ENCODE peak calls at places on chromosome 10, in ten cellular contexts. One of them, this sample, is unnamed.
A peak's percentile ranks its signal among the peaks of the same experiment; 100 is the strongest.

GRCh38 chr10:90579602-90580242 is 278.1 kb downstream of the HTR7 start:
- DNase-seq in breast epithelium: no peak
- DNase-seq in keratinocyte: no peak
- DNase-seq in GM23248: peak; percentile 5
- DNase-seq in A673: no peak
- DNase-seq in SK-N-MC: no peak
- DNase-seq in cardiac muscle cell: peak; percentile 64
- DNase-seq in neural progenitor cell: peak; percentile 49
- DNase-seq in colonic mucosa: no peak
- DNase-seq in mammary epithelial cell: peak; percentile 71
- DNase-seq in this sample: no peak

GRCh38 chr10:120776442-120776841 is 74.7 kb upstream of the WDR11 start:
- DNase-seq in A673: no peak
- DNase-seq in mammary epithelial cell: no peak
- DNase-seq in SK-N-MC: no peak
- DNase-seq in neural progenitor cell: no peak
- DNase-seq in GM23248: no peak
- DNase-seq in cardiac muscle cell: no peak
- DNase-seq in keratinocyte: no peak
- DNase-seq in colonic mucosa: no peak
- DNase-seq in breast epithelium: no peak
- DNase-seq in this sample: no peak

GRCh38 chr10:68082815-68083395 is 7.8 kb upstream of the HERC4 start:
- DNase-seq in A673: peak; percentile 66
- DNase-seq in cardiac muscle cell: peak; percentile 56
- DNase-seq in colonic mucosa: no peak
- DNase-seq in neural progenitor cell: no peak
- DNase-seq in GM23248: peak; percentile 72
- DNase-seq in keratinocyte: no peak
- DNase-seq in SK-N-MC: no peak
- DNase-seq in breast epithelium: no peak
- DNase-seq in mammary epithelial cell: no peak
- DNase-seq in this sample: no peak

GRCh38 chr10:35453855-35454532 is 117.7 kb downstream of the CCNY start:
- DNase-seq in breast epithelium: no peak
- DNase-seq in cardiac muscle cell: peak; percentile 77
- DNase-seq in keratinocyte: no peak
- DNase-seq in mammary epithelial cell: peak; percentile 73
- DNase-seq in SK-N-MC: no peak
- DNase-seq in GM23248: peak; percentile 88
- DNase-seq in colonic mucosa: no peak
- DNase-seq in A673: peak; percentile 42
- DNase-seq in neural progenitor cell: no peak
- DNase-seq in this sample: no peak

GRCh38 chr10:61898435-61898778 is 3.1 kb upstream of the ARID5B start:
- DNase-seq in breast epithelium: no peak
- DNase-seq in keratinocyte: no peak
- DNase-seq in SK-N-MC: no peak
- DNase-seq in mammary epithelial cell: no peak
- DNase-seq in neural progenitor cell: no peak
- DNase-seq in colonic mucosa: no peak
- DNase-seq in GM23248: no peak
- DNase-seq in A673: peak; percentile 84
- DNase-seq in cardiac muscle cell: no peak
- DNase-seq in this sample: no peak

GRCh38 chr10:5679606-5680005 is 5.0 kb upstream of the TASOR2 start:
- DNase-seq in cardiac muscle cell: no peak
- DNase-seq in A673: no peak
- DNase-seq in mammary epithelial cell: peak; percentile 46
- DNase-seq in keratinocyte: no peak
- DNase-seq in GM23248: peak; percentile 74
- DNase-seq in colonic mucosa: no peak
- DNase-seq in neural progenitor cell: no peak
- DNase-seq in SK-N-MC: no peak
- DNase-seq in breast epithelium: no peak
- DNase-seq in this sample: no peak

GRCh38 chr10:121781101-121781500 is 146.7 kb downstream of the ATE1 start:
- DNase-seq in A673: no peak
- DNase-seq in neural progenitor cell: no peak
- DNase-seq in keratinocyte: peak; percentile 87
- DNase-seq in breast epithelium: no peak
- DNase-seq in colonic mucosa: no peak
- DNase-seq in cardiac muscle cell: no peak
- DNase-seq in SK-N-MC: no peak
- DNase-seq in GM23248: no peak
- DNase-seq in mammary epithelial cell: peak; percentile 93
- DNase-seq in this sample: no peak

GRCh38 chr10:109894516-109894915 is 28.8 kb downstream of the XPNPEP1 start:
- DNase-seq in A673: no peak
- DNase-seq in cardiac muscle cell: peak; percentile 96
- DNase-seq in breast epithelium: peak; percentile 75
- DNase-seq in neural progenitor cell: no peak
- DNase-seq in mammary epithelial cell: peak; percentile 89
- DNase-seq in GM23248: peak; percentile 83
- DNase-seq in keratinocyte: peak; percentile 52
- DNase-seq in colonic mucosa: no peak
- DNase-seq in SK-N-MC: no peak
- DNase-seq in this sample: peak; percentile 36

GRCh38 chr10:12539350-12540164 is 190.2 kb downstream of the CAMK1D start:
- DNase-seq in cardiac muscle cell: no peak
- DNase-seq in GM23248: no peak
- DNase-seq in A673: peak; percentile 46
- DNase-seq in keratinocyte: no peak
- DNase-seq in colonic mucosa: no peak
- DNase-seq in mammary epithelial cell: no peak
- DNase-seq in neural progenitor cell: no peak
- DNase-seq in breast epithelium: no peak
- DNase-seq in SK-N-MC: no peak
- DNase-seq in this sample: no peak

GRCh38 chr10:77463499-77463898 is 174.1 kb downstream of the KCNMA1 start:
- DNase-seq in neural progenitor cell: no peak
- DNase-seq in breast epithelium: no peak
- DNase-seq in SK-N-MC: no peak
- DNase-seq in keratinocyte: no peak
- DNase-seq in colonic mucosa: no peak
- DNase-seq in A673: no peak
- DNase-seq in cardiac muscle cell: no peak
- DNase-seq in mammary epithelial cell: no peak
- DNase-seq in GM23248: no peak
- DNase-seq in this sample: no peak

GRCh38 chr10:111551001-111551400 is 474.2 kb downstream of the ADRA2A start:
- DNase-seq in GM23248: peak; percentile 68
- DNase-seq in SK-N-MC: no peak
- DNase-seq in A673: no peak
- DNase-seq in neural progenitor cell: no peak
- DNase-seq in cardiac muscle cell: no peak
- DNase-seq in breast epithelium: no peak
- DNase-seq in colonic mucosa: no peak
- DNase-seq in keratinocyte: no peak
- DNase-seq in mammary epithelial cell: no peak
- DNase-seq in this sample: no peak

GRCh38 chr10:109899578-109900355 is 23.5 kb downstream of the XPNPEP1 start:
- DNase-seq in GM23248: peak; percentile 94
- DNase-seq in mammary epithelial cell: no peak
- DNase-seq in colonic mucosa: no peak
- DNase-seq in cardiac muscle cell: peak; percentile 81
- DNase-seq in neural progenitor cell: no peak
- DNase-seq in A673: no peak
- DNase-seq in SK-N-MC: no peak
- DNase-seq in keratinocyte: no peak
- DNase-seq in breast epithelium: peak; percentile 68
- DNase-seq in this sample: no peak

GRCh38 chr10:120506674-120507073 is 49.6 kb downstream of the PLPP4 start:
- DNase-seq in cardiac muscle cell: no peak
- DNase-seq in keratinocyte: no peak
- DNase-seq in GM23248: peak; percentile 91
- DNase-seq in breast epithelium: no peak
- DNase-seq in A673: no peak
- DNase-seq in SK-N-MC: no peak
- DNase-seq in neural progenitor cell: no peak
- DNase-seq in mammary epithelial cell: peak; percentile 80
- DNase-seq in colonic mucosa: no peak
- DNase-seq in this sample: no peak

GRCh38 chr10:73340121-73340520 is 18.5 kb downstream of the CFAP70 start:
- DNase-seq in colonic mucosa: no peak
- DNase-seq in breast epithelium: no peak
- DNase-seq in mammary epithelial cell: no peak
- DNase-seq in A673: peak; percentile 7
- DNase-seq in SK-N-MC: no peak
- DNase-seq in keratinocyte: no peak
- DNase-seq in GM23248: no peak
- DNase-seq in cardiac muscle cell: no peak
- DNase-seq in neural progenitor cell: no peak
- DNase-seq in this sample: no peak

GRCh38 chr10:95360122-95360715 is 69.4 kb upstream of the PDLIM1 start:
- DNase-seq in breast epithelium: no peak
- DNase-seq in cardiac muscle cell: peak; percentile 41
- DNase-seq in colonic mucosa: no peak
- DNase-seq in SK-N-MC: no peak
- DNase-seq in neural progenitor cell: no peak
- DNase-seq in mammary epithelial cell: peak; percentile 39
- DNase-seq in keratinocyte: no peak
- DNase-seq in A673: peak; percentile 35
- DNase-seq in GM23248: no peak
- DNase-seq in this sample: no peak

GRCh38 chr10:131898061-131898460 is 2.7 kb upstream of the PPP2R2D start:
- DNase-seq in keratinocyte: no peak
- DNase-seq in neural progenitor cell: no peak
- DNase-seq in colonic mucosa: no peak
- DNase-seq in cardiac muscle cell: no peak
- DNase-seq in mammary epithelial cell: no peak
- DNase-seq in breast epithelium: no peak
- DNase-seq in GM23248: no peak
- DNase-seq in A673: no peak
- DNase-seq in SK-N-MC: no peak
- DNase-seq in this sample: no peak

GRCh38 chr10:131898713-131899112 is 2.1 kb upstream of the PPP2R2D start:
- DNase-seq in GM23248: no peak
- DNase-seq in breast epithelium: no peak
- DNase-seq in SK-N-MC: no peak
- DNase-seq in cardiac muscle cell: no peak
- DNase-seq in A673: no peak
- DNase-seq in keratinocyte: no peak
- DNase-seq in colonic mucosa: no peak
- DNase-seq in mammary epithelial cell: no peak
- DNase-seq in neural progenitor cell: no peak
- DNase-seq in this sample: no peak

GRCh38 chr10:131895116-131895515 is 5.7 kb upstream of the PPP2R2D start:
- DNase-seq in neural progenitor cell: no peak
- DNase-seq in mammary epithelial cell: no peak
- DNase-seq in SK-N-MC: no peak
- DNase-seq in breast epithelium: no peak
- DNase-seq in A673: no peak
- DNase-seq in GM23248: no peak
- DNase-seq in colonic mucosa: no peak
- DNase-seq in cardiac muscle cell: no peak
- DNase-seq in keratinocyte: no peak
- DNase-seq in this sample: no peak

GRCh38 chr10:131897297-131897899 is 3.4 kb upstream of the PPP2R2D start:
- DNase-seq in cardiac muscle cell: peak; percentile 21
- DNase-seq in neural progenitor cell: no peak
- DNase-seq in breast epithelium: no peak
- DNase-seq in colonic mucosa: no peak
- DNase-seq in GM23248: no peak
- DNase-seq in A673: no peak
- DNase-seq in mammary epithelial cell: no peak
- DNase-seq in SK-N-MC: no peak
- DNase-seq in keratinocyte: no peak
- DNase-seq in this sample: no peak

DNA sequence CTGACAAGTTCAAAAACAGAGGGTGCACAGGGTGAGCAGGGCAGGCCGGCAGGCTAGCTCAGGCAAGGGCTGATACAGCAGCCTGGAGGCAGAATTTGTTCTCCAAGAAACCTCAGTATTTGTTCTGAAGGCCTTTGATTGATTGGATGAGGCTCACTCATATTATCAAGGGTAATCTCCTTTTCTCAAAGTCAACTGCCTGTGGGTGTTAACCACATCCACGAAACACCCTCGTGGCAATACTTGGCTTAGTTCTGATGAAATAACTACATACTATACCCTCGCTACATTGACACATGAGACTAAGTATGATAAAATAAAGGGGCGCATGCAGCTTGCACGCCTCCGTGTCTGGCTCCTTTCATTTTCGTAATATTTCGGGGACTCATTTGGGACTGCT is 4.4 kb upstream of the PPP2R2D start:
- DNase-seq in neural progenitor cell: no peak
- DNase-seq in keratinocyte: no peak
- DNase-seq in GM23248: no peak
- DNase-seq in colonic mucosa: no peak
- DNase-seq in breast epithelium: no peak
- DNase-seq in A673: no peak
- DNase-seq in cardiac muscle cell: no peak
- DNase-seq in SK-N-MC: no peak
- DNase-seq in mammary epithelial cell: no peak
- DNase-seq in this sample: no peak
- H3K4me3 ChIP-seq in neural progenitor cell: no peak overlapping the region
- H3K4me3 ChIP-seq in keratinocyte: no peak overlapping the region
- H3K4me3 ChIP-seq in GM23248: no peak overlapping the region
- H3K4me3 ChIP-seq in colonic mucosa: no peak overlapping the region
- H3K4me3 ChIP-seq in breast epithelium: no peak overlapping the region
- H3K4me3 ChIP-seq in A673: no peak overlapping the region
- H3K4me3 ChIP-seq in cardiac muscle cell: no peak overlapping the region
- H3K4me3 ChIP-seq in SK-N-MC: no peak overlapping the region
- H3K4me3 ChIP-seq in mammary epithelial cell: no peak overlapping the region
- H3K4me3 ChIP-seq in this sample: no peak overlapping the region

GRCh38 chr10:125022671-125023070 is 80.7 kb downstream of the ZRANB1 start:
- DNase-seq in neural progenitor cell: no peak
- DNase-seq in mammary epithelial cell: no peak
- DNase-seq in GM23248: no peak
- DNase-seq in breast epithelium: no peak
- DNase-seq in keratinocyte: no peak
- DNase-seq in cardiac muscle cell: no peak
- DNase-seq in SK-N-MC: no peak
- DNase-seq in A673: no peak
- DNase-seq in colonic mucosa: no peak
- DNase-seq in this sample: no peak
- H3K27ac ChIP-seq in neural progenitor cell: no peak overlapping the region
- H3K27ac ChIP-seq in mammary epithelial cell: no peak overlapping the region
- H3K27ac ChIP-seq in GM23248: no peak overlapping the region
- H3K27ac ChIP-seq in breast epithelium: no peak overlapping the region
- H3K27ac ChIP-seq in keratinocyte: no peak overlapping the region
- H3K27ac ChIP-seq in cardiac muscle cell: peak overlapping the region; percentile 62
- H3K27ac ChIP-seq in SK-N-MC: no peak overlapping the region
- H3K27ac ChIP-seq in A673: peak overlapping the region; percentile 34
- H3K27ac ChIP-seq in colonic mucosa: no peak overlapping the region
- H3K27ac ChIP-seq in this sample: peak overlapping the region; percentile 89

GRCh38 chr10:113381906-113382562 is 170.8 kb upstream of the HABP2 start:
- DNase-seq in GM23248: peak; percentile 84
- DNase-seq in A673: peak; percentile 16
- DNase-seq in SK-N-MC: no peak
- DNase-seq in colonic mucosa: no peak
- DNase-seq in mammary epithelial cell: no peak
- DNase-seq in breast epithelium: no peak
- DNase-seq in keratinocyte: no peak
- DNase-seq in neural progenitor cell: no peak
- DNase-seq in cardiac muscle cell: peak; percentile 81
- DNase-seq in this sample: no peak
- H3K4me3 ChIP-seq in GM23248: peak overlapping the region; percentile 77
- H3K4me3 ChIP-seq in A673: no peak overlapping the region
- H3K4me3 ChIP-seq in SK-N-MC: peak overlapping the region; percentile 29
- H3K4me3 ChIP-seq in colonic mucosa: no peak overlapping the region
- H3K4me3 ChIP-seq in mammary epithelial cell: no peak overlapping the region
- H3K4me3 ChIP-seq in breast epithelium: peak overlapping the region; percentile 26
- H3K4me3 ChIP-seq in keratinocyte: no peak overlapping the region
- H3K4me3 ChIP-seq in neural progenitor cell: no peak overlapping the region
- H3K4me3 ChIP-seq in cardiac muscle cell: no peak overlapping the region
- H3K4me3 ChIP-seq in this sample: no peak overlapping the region

GRCh38 chr10:91885362-91886079 is 23.8 kb downstream of the FGFBP3 start:
- DNase-seq in neural progenitor cell: no peak
- DNase-seq in SK-N-MC: no peak
- DNase-seq in colonic mucosa: no peak
- DNase-seq in breast epithelium: no peak
- DNase-seq in GM23248: no peak
- DNase-seq in mammary epithelial cell: no peak
- DNase-seq in A673: no peak
- DNase-seq in keratinocyte: no peak
- DNase-seq in cardiac muscle cell: no peak
- DNase-seq in this sample: no peak
- H3K27ac ChIP-seq in neural progenitor cell: no peak overlapping the region
- H3K27ac ChIP-seq in SK-N-MC: no peak overlapping the region
- H3K27ac ChIP-seq in colonic mucosa: no peak overlapping the region
- H3K27ac ChIP-seq in breast epithelium: no peak overlapping the region
- H3K27ac ChIP-seq in GM23248: no peak overlapping the region
- H3K27ac ChIP-seq in mammary epithelial cell: no peak overlapping the region
- H3K27ac ChIP-seq in A673: no peak overlapping the region
- H3K27ac ChIP-seq in keratinocyte: no peak overlapping the region
- H3K27ac ChIP-seq in cardiac muscle cell: peak overlapping the region; percentile 70
- H3K27ac ChIP-seq in this sample: no peak overlapping the region